ENCODE peak calls at places on chromosomes 5 and 9, in seven cellular contexts. H is effector memory CD4-positive, alpha-beta T cell; S is GM23248; B is suprapubic skin; N is right atrium auricular region; W is SK-N-SH; F is pancreas. M is an unnamed sample.
A peak's percentile ranks its signal among the peaks of the same experiment; 100 is the strongest.

GRCh38 chr9:121289554-121290370 is 21.8 kb downstream of the GSN start:
- DNase-seq in H (no peak), S (peak; percentile 23), B (peak; percentile 60), N (no peak), W (no peak), F (no peak), M (no peak)

GRCh38 chr5:61277190-61277589 is 54.9 kb upstream of the ZSWIM6 start:
- DNase-seq in H (no peak), S (peak; percentile 46), B (no peak), N (no peak), W (no peak), F (no peak), M (no peak)

GRCh38 chr9:21996858-21997257 is 2.3 kb downstream of the CDKN2B-AS1 start:
- DNase-seq in H (no peak), S (no peak), B (no peak), N (no peak), W (no peak), F (no peak), M (no peak)

GRCh38 chr9:134492721-134493470 is 148.7 kb upstream of the COL5A1 start:
- DNase-seq in H (no peak), S (no peak), B (peak; percentile 79), N (no peak), W (no peak), F (no peak), M (no peak)

GRCh38 chr9:97853844-97854695 is 1.0 kb downstream of the FOXE1 start:
- DNase-seq in H (no peak), S (peak; percentile 56), B (no peak), N (no peak), W (peak; percentile 78), F (no peak), M (no peak)

GRCh38 chr5:158126442-158127399 is 267.8 kb upstream of the CLINT1 start:
- DNase-seq in H (no peak), S (no peak), B (no peak), N (no peak), W (no peak), F (no peak), M (no peak)

GRCh38 chr5:134122530-134122929 is 8.0 kb downstream of the TCF7 start:
- DNase-seq in H (peak; percentile 41), S (no peak), B (no peak), N (no peak), W (no peak), F (no peak), M (no peak)

GRCh38 chr5:106797996-106798395 is 872.7 kb downstream of the EFNA5 start:
- DNase-seq in H (no peak), S (no peak), B (no peak), N (no peak), W (no peak), F (no peak), M (no peak)

GRCh38 chr5:14110680-14111079 is 32.5 kb upstream of the TRIO start:
- DNase-seq in H (no peak), S (peak; percentile 96), B (no peak), N (no peak), W (no peak), F (no peak), M (no peak)

GRCh38 chr5:42250-42649 is 49.7 kb upstream of the PLEKHG4B start:
- DNase-seq in H (no peak), S (peak; percentile 41), B (no peak), N (no peak), W (no peak), F (no peak), M (no peak)

GRCh38 chr9:111298111-111298510 is 31.9 kb downstream of the OR2K2 start:
- DNase-seq in H (no peak), S (no peak), B (no peak), N (no peak), W (no peak), F (no peak), M (no peak)

GRCh38 chr5:119200795-119201194 is 129.9 kb downstream of the DMXL1 start:
- DNase-seq in H (no peak), S (no peak), B (no peak), N (no peak), W (no peak), F (no peak), M (no peak)

GRCh38 chr9:99172129-99173091 is 49.3 kb downstream of the ALG2 start:
- DNase-seq in H (no peak), S (no peak), B (no peak), N (no peak), W (no peak), F (no peak), M (no peak)

GRCh38 chr9:101478444-101478843 is 42.9 kb upstream of the ALDOB start:
- DNase-seq in H (no peak), S (no peak), B (no peak), N (no peak), W (no peak), F (no peak), M (no peak)

GRCh38 chr5:2187687-2188086 is 305.0 kb upstream of the IRX4 start:
- DNase-seq in H (no peak), S (no peak), B (no peak), N (peak; percentile 40), W (no peak), F (no peak), M (no peak)

GRCh38 chr9:123336455-123336854 is 19.5 kb upstream of the CRB2 start:
- DNase-seq in H (no peak), S (no peak), B (no peak), N (no peak), W (no peak), F (no peak), M (no peak)

GRCh38 chr5:72191404-72191803 is 84.1 kb downstream of the MAP1B start:
- DNase-seq in H (no peak), S (peak; percentile 23), B (no peak), N (no peak), W (no peak), F (no peak), M (no peak)

DNA sequence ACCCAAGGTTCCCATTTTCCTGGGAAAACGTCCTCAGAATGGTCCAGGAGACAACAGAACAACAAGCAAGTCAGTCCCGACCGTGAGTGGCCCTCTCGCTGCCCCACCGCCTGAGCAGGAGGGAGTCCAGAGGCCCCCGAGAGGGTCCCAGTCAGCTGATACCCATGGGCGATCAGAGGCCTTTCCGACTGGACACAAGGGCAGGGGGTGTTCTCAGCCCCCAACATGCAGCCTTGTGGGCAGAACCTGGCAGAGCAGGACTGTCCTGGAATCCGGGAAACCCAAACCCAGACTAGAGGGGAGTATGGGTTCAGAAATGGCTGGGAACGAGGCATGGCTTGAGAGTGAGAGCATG is 4.5 kb downstream of the SPATA31E1 start:
- DNase-seq in H (no peak), S (no peak), B (no peak), N (no peak), W (no peak), F (no peak), M (no peak)
- H3K4me1 ChIP-seq in H (no peaks in the 10 kb centered on the region), S (peaks cover 3% of the 10 kb centered on the region), B (no peaks in the 10 kb centered on the region), N (no peaks in the 10 kb centered on the region), W (no peaks in the 10 kb centered on the region), F (no peaks in the 10 kb centered on the region), M (peaks cover 3% of the 10 kb centered on the region)

DNA sequence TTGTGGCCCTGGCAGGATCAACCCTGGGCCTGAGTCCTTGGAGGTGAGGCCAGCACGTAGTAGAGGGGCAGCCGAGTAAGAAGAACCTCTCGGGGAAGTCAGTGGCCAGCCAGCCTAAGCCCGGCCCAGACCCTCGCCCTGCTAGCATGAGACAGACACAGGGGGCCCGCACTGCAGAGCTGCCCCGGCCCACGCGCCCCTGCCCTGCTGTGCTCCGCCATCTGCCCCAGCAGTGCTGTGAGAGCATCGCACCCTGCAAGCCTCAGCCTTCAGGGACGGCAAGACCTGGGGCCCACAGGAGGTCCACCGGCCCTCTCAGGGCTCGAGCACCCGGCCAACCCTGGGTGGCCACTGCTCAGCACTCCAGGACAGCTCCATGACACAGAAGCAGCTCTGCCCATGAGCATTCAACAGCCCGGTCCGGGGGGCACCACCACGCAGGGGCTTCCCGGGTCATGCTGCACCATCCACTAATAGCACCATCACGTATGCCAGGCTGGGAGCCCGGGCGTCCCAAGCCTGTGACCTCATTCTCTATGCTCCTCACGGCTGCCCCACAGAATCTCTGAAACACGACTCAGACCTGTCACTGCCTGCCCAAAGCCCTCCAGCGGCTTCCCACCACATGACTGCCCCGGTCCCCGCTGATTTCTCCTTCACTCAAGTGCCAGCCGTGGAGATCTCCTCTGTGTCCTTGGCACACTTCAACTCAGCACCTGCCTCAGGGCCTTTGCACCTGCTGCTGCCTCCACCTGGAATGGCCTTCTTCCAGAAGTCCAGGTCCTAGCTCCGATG is 38.1 kb downstream of the ADAMTS2 start:
- DNase-seq in H (no peak), S (peak; percentile 70), B (peak; percentile 72), N (no peak), W (no peak), F (no peak), M (no peak)
- H3K4me1 ChIP-seq in H (no peaks in the 10 kb centered on the region), S (peaks cover 35% of the 10 kb centered on the region), B (no peaks in the 10 kb centered on the region), N (peaks cover 4% of the 10 kb centered on the region), W (no peaks in the 10 kb centered on the region), F (no peaks in the 10 kb centered on the region), M (no peaks in the 10 kb centered on the region)

GRCh38 chr5:74252033-74252430 is 388.5 kb downstream of the ENC1 start:
- DNase-seq in H (no peak), S (no peak), B (no peak), N (no peak), W (no peak), F (no peak), M (no peak)

GRCh38 chr5:74256947-74257573 is 383.5 kb downstream of the ENC1 start:
- DNase-seq in H (no peak), S (no peak), B (no peak), N (no peak), W (no peak), F (no peak), M (no peak)

GRCh38 chr5:74254257-74254656 is 386.3 kb downstream of the ENC1 start:
- DNase-seq in H (no peak), S (no peak), B (no peak), N (no peak), W (no peak), F (no peak), M (no peak)

GRCh38 chr5:74257645-74258328 is 382.7 kb downstream of the ENC1 start:
- DNase-seq in H (no peak), S (peak; percentile 48), B (peak; percentile 87), N (peak; percentile 88), W (no peak), F (peak; percentile 32), M (no peak)

GRCh38 chr5:74255692-74256091 is 384.8 kb downstream of the ENC1 start:
- DNase-seq in H (no peak), S (no peak), B (no peak), N (no peak), W (no peak), F (no peak), M (no peak)
- H3K4me1 ChIP-seq in H (no peaks in the 10 kb centered on the region), S (peaks cover 11% of the 10 kb centered on the region), B (peaks cover 23% of the 10 kb centered on the region), N (peaks cover 19% of the 10 kb centered on the region), W (peaks cover 11% of the 10 kb centered on the region), F (peaks cover 8% of the 10 kb centered on the region), M (peaks cover 6% of the 10 kb centered on the region)

GRCh38 chr5:132425009-132425937 is 55.8 kb downstream of the SLC22A5 start:
- DNase-seq in H (peak; percentile 44), S (peak; percentile 95), B (no peak), N (peak; percentile 57), W (no peak), F (no peak), M (no peak)

GRCh38 chr5:132426525-132427138 is 57.1 kb downstream of the SLC22A5 start:
- DNase-seq in H (peak; percentile 55), S (peak; percentile 97), B (peak; percentile 91), N (peak; percentile 90), W (peak; percentile 67), F (peak; percentile 65), M (no peak)

GRCh38 chr5:132427285-132428146 is 58.0 kb downstream of the SLC22A5 start:
- DNase-seq in H (peak; percentile 52), S (peak; percentile 30), B (no peak), N (peak; percentile 59), W (peak; percentile 36), F (peak; percentile 50), M (no peak)

GRCh38 chr5:132424167-132424935 is 54.8 kb downstream of the SLC22A5 start:
- DNase-seq in H (no peak), S (no peak), B (no peak), N (no peak), W (no peak), F (no peak), M (no peak)

GRCh38 chr5:132425975-132426524 is 56.5 kb downstream of the SLC22A5 start:
- DNase-seq in H (no peak), S (peak; percentile 29), B (no peak), N (peak; percentile 42), W (no peak), F (no peak), M (no peak)
- H3K4me1 ChIP-seq in H (peaks cover 95% of the 10 kb centered on the region), S (peaks cover 67% of the 10 kb centered on the region), B (peaks cover 88% of the 10 kb centered on the region), N (peaks cover 88% of the 10 kb centered on the region), W (peaks cover 39% of the 10 kb centered on the region), F (peaks cover 46% of the 10 kb centered on the region), M (no peaks in the 10 kb centered on the region)

M was measured in iPS DF 6.9.